ENCODE peak calls at places on chromosomes 5 and 9, in seven cellular contexts. E, D, O, M, B, S and K are unnamed samples.

GRCh38 chr5:147855774-147856069 is 22.8 kb upstream of the SCGB3A2 start:
- DNase-seq in D (no peak), M (peak; percentile 23), S (no peak), O (no peak), B (no peak), E (no peak), K (no peak)

GRCh38 chr9:129026442-129027223 is 1.5 kb downstream of the SH3GLB2 start:
- DNase-seq in O (no peak), D (no peak), B (no peak), E (peak; percentile 67), S (no peak), M (peak; percentile 54), K (no peak)

GRCh38 chr9:14136646-14137370 is 177.1 kb downstream of the NFIB start:
- DNase-seq in S (no peak), O (no peak), M (no peak), B (no peak), E (no peak), D (no peak), K (no peak)

GRCh38 chr9:109766351-109766750 is 13.6 kb upstream of the PALM2AKAP2 start:
- DNase-seq in E (no peak), M (peak; percentile 44), B (no peak), S (no peak), O (no peak), D (no peak), K (no peak)

GRCh38 chr9:101705135-101705661 is 33.2 kb downstream of the GRIN3A start:
- DNase-seq in D (no peak), B (peak; percentile 8), E (peak; percentile 67), O (no peak), M (peak; percentile 30), S (no peak), K (no peak)

GRCh38 chr9:137225701-137226331 is 842 bp downstream of the CYSRT1 start:
- DNase-seq in M (no peak), E (peak; percentile 46), D (no peak), S (no peak), B (no peak), O (no peak), K (no peak)

GRCh38 chr9:12494411-12494810 is 198.8 kb upstream of the TYRP1 start:
- DNase-seq in S (no peak), B (no peak), O (no peak), M (no peak), E (no peak), D (no peak), K (no peak)

GRCh38 chr5:180173875-180174586 is 35.0 kb downstream of the RASGEF1C start:
- DNase-seq in M (no peak), B (no peak), D (no peak), S (no peak), O (no peak), E (no peak), K (no peak)

GRCh38 chr5:10875201-10875768 is 114.3 kb upstream of the DAP start:
- DNase-seq in B (no peak), O (no peak), E (no peak), D (no peak), M (peak; percentile 97), S (no peak), K (peak; percentile 33)

GRCh38 chr9:136996361-136997281 is at the start of gene CLIC3:
- DNase-seq in B (no peak), S (no peak), E (peak; percentile 81), O (peak; percentile 67), M (peak; percentile 60), D (no peak), K (no peak)

GRCh38 chr5:159768243-159768642 is 148.0 kb upstream of the ADRA1B start:
- DNase-seq in E (no peak), M (no peak), S (no peak), D (no peak), B (no peak), O (no peak), K (no peak)

GRCh38 chr9:125536184-125537152 is 170.5 kb downstream of the MAPKAP1 start:
- DNase-seq in M (peak; percentile 80), D (no peak), B (no peak), E (no peak), S (no peak), O (no peak), K (no peak)

GRCh38 chr5:132753135-132753987 is 6.1 kb downstream of the CCNI2 start:
- DNase-seq in B (no peak), M (no peak), O (no peak), D (no peak), E (peak; percentile 46), S (no peak), K (no peak)

GRCh38 chr5:90985341-90985740 is 397.8 kb downstream of the ARRDC3 start:
- DNase-seq in D (no peak), M (no peak), S (no peak), O (no peak), B (no peak), E (no peak), K (no peak)

GRCh38 chr5:76590027-76590426 is 33.2 kb downstream of the F2RL2 start:
- DNase-seq in M (no peak), E (no peak), O (no peak), S (no peak), D (no peak), B (no peak), K (no peak)

GRCh38 chr9:120435066-120435465 is 144.9 kb downstream of the CDK5RAP2 start:
- DNase-seq in E (no peak), O (no peak), S (no peak), B (no peak), D (no peak), M (no peak), K (no peak)

GRCh38 chr9:37371565-37372464 is 50.7 kb upstream of the GRHPR start:
- DNase-seq in D (no peak), O (no peak), M (no peak), B (no peak), E (peak; percentile 59), S (no peak), K (no peak)

GRCh38 chr9:79657891-79658290 is 86.1 kb downstream of the TLE4 start:
- DNase-seq in E (no peak), O (no peak), S (no peak), B (no peak), M (no peak), D (no peak), K (no peak)

GRCh38 chr9:112764837-112765236 is 14.3 kb downstream of the SNX30 start:
- DNase-seq in M (no peak), B (no peak), S (no peak), E (peak; percentile 77), O (no peak), D (no peak), K (no peak)

GRCh38 chr9:80794197-80794596 is 895.1 kb downstream of the TLE1 start:
- DNase-seq in O (no peak), B (no peak), D (no peak), M (no peak), S (no peak), E (no peak), K (no peak)

GRCh38 chr5:176723440-176723839 is 76.2 kb downstream of the TSPAN17 start:
- DNase-seq in S (no peak), M (no peak), E (no peak), D (no peak), O (peak; percentile 30), B (no peak), K (no peak)

GRCh38 chr9:109802491-109802890 is 22.5 kb downstream of the PALM2AKAP2 start:
- DNase-seq in M (no peak), E (no peak), O (no peak), B (no peak), D (no peak), S (no peak), K (no peak)

GRCh38 chr5:164818440-164818839 is 1313.0 kb downstream of the MAT2B start:
- DNase-seq in D (no peak), B (no peak), S (no peak), M (no peak), E (no peak), O (no peak), K (no peak)

GRCh38 chr5:34916518-34916917 is 1.0 kb downstream of the BRIX1 start:
- DNase-seq in M (no peak), D (no peak), O (no peak), B (no peak), E (no peak), S (no peak), K (no peak)

GRCh38 chr5:131534995-131535394 is 100.0 kb downstream of the RAPGEF6 start:
- DNase-seq in O (no peak), B (no peak), D (no peak), M (no peak), E (no peak), S (no peak), K (no peak)